ENCODE peak calls at places on chromosomes 2 and 18, in four cellular contexts. F is HepG2, G is A549, H is K562. L is an unnamed sample.
A peak's percentile ranks its signal among the peaks of the same experiment; 100 is the strongest.

GRCh38 chr2:231001921-231002320 is 6.0 kb downstream of the SPATA3 start:
- DNase-seq in F (no peak), G (no peak), H (no peak), L (no peak)

GRCh38 chr2:203623104-203623503 is 83.3 kb upstream of the CD28 start:
- DNase-seq in F (no peak), G (peak; percentile 8), H (no peak), L (no peak)

GRCh38 chr2:214557884-214558283 is 147.0 kb downstream of the VWC2L start:
- DNase-seq in F (no peak), G (no peak), H (no peak), L (no peak)

GRCh38 chr2:215615829-215616226 is 180.0 kb upstream of the FN1 start:
- DNase-seq in F (no peak), G (no peak), H (no peak), L (no peak)

GRCh38 chr2:128369126-128369555 is 50.5 kb upstream of the HS6ST1 start:
- DNase-seq in F (no peak), G (no peak), H (no peak), L (peak; percentile 49)

GRCh38 chr2:239756392-239757153 is 268.6 kb downstream of the NDUFA10 start:
- DNase-seq in F (no peak), G (no peak), H (no peak), L (no peak)

GRCh38 chr2:45009303-45009927 is at the start of gene SIX2:
- DNase-seq in F (peak; percentile 41), G (peak; percentile 81), H (no peak), L (peak; percentile 97)

GRCh38 chr2:1572638-1573037 is 159.4 kb downstream of the TPO start:
- DNase-seq in F (no peak), G (no peak), H (no peak), L (no peak)

GRCh38 chr2:186256540-186256939 is 229.5 kb upstream of the ZC3H15 start:
- DNase-seq in F (peak; percentile 57), G (peak; percentile 10), H (no peak), L (no peak)

GRCh38 chr2:201777043-201777442 is 3.7 kb downstream of the ALS2 start:
- DNase-seq in F (no peak), G (no peak), H (no peak), L (no peak)

GRCh38 chr2:160351978-160352377 is 141.6 kb downstream of the RBMS1 start:
- DNase-seq in F (no peak), G (peak; percentile 7), H (no peak), L (no peak)

GRCh38 chr2:77831068-77831467 is 308.9 kb upstream of the LRRTM4 start:
- DNase-seq in F (no peak), G (no peak), H (no peak), L (no peak)

GRCh38 chr18:7755753-7756475 is 188.8 kb downstream of the PTPRM start:
- DNase-seq in F (peak; percentile 63), G (no peak), H (no peak), L (no peak)

GRCh38 chr2:30686000-30686399 is 121.2 kb downstream of the CAPN13 start:
- DNase-seq in F (peak; percentile 59), G (no peak), H (peak; percentile 33), L (peak; percentile 54)

GRCh38 chr2:64017811-64018714 is 1.2 kb downstream of the VPS54 start:
- DNase-seq in F (no peak), G (no peak), H (no peak), L (no peak)

GRCh38 chr2:149606251-149606811 is 18.8 kb upstream of the MMADHC start:
- DNase-seq in F (no peak), G (no peak), H (no peak), L (no peak)

GRCh38 chr2:122980672-122981071 is 1044.4 kb upstream of the CNTNAP5 start:
- DNase-seq in F (no peak), G (no peak), H (no peak), L (no peak)

GRCh38 chr18:1846640-1847039 is 724.7 kb downstream of the METTL4 start:
- DNase-seq in F (no peak), G (no peak), H (no peak), L (no peak)

GRCh38 chr2:160114020-160114419 is 51.6 kb upstream of the PLA2R1 start:
- DNase-seq in F (no peak), G (no peak), H (no peak), L (no peak)

GRCh38 chr2:73110622-73111299 is 2.0 kb downstream of the RAB11FIP5 start:
- DNase-seq in F (no peak), G (no peak), H (no peak), L (no peak)

GRCh38 chr2:188787661-188788044 is 186.5 kb upstream of the COL3A1 start:
- DNase-seq in F (no peak), G (no peak), H (no peak), L (no peak)

GRCh38 chr2:201532686-201533304 is 81.3 kb downstream of the STRADB start:
- DNase-seq in F (no peak), G (no peak), H (peak; percentile 5), L (no peak)

GRCh38 chr2:233048569-233049193 is 11.5 kb upstream of the INPP5D start:
- DNase-seq in F (no peak), G (no peak), H (no peak), L (no peak)

GRCh38 chr2:190354003-190354690 is 10.8 kb downstream of the INPP1 start:
- DNase-seq in F (no peak), G (no peak), H (peak; percentile 55), L (no peak)

GRCh38 chr2:64049633-64050220 is 30.5 kb upstream of the VPS54 start:
- DNase-seq in F (peak; percentile 76), G (peak; percentile 47), H (peak; percentile 15), L (peak; percentile 58)

GRCh38 chr2:165016772-165017411 is 61.6 kb upstream of the SLC38A11 start:
- DNase-seq in F (peak; percentile 48), G (peak; percentile 28), H (no peak), L (peak; percentile 45)

GRCh38 chr2:184692137-184692734 is 93.9 kb downstream of the ZNF804A start:
- DNase-seq in F (no peak), G (no peak), H (no peak), L (no peak)

GRCh38 chr2:231176061-231176460 is 22.4 kb upstream of the ARMC9 start:
- DNase-seq in F (no peak), G (no peak), H (no peak), L (no peak)

GRCh38 chr2:214410918-214411554 is at the start of gene VWC2L:
- DNase-seq in F (peak; percentile 58), G (peak; percentile 1), H (peak; percentile 2), L (peak; percentile 91)

GRCh38 chr2:133324150-133324561 is 244.1 kb downstream of the NCKAP5 start:
- DNase-seq in F (no peak), G (no peak), H (no peak), L (no peak)

GRCh38 chr2:161115605-161116097 is 44.6 kb upstream of the TANK start:
- DNase-seq in F (peak; percentile 89), G (no peak), H (no peak), L (no peak)

GRCh38 chr2:203811491-203812221 is 55.9 kb upstream of the CTLA4 start:
- DNase-seq in F (peak; percentile 60), G (peak; percentile 45), H (no peak), L (no peak)

GRCh38 chr2:133063792-133064191 is 393.8 kb upstream of the LYPD1 start:
- DNase-seq in F (no peak), G (no peak), H (no peak), L (peak; percentile 78)

GRCh38 chr2:28342081-28342967 is 50.3 kb upstream of the FOSL2 start:
- DNase-seq in F (peak; percentile 24), G (peak; percentile 33), H (peak; percentile 54), L (no peak)

GRCh38 chr2:230267059-230267458 is 41.5 kb downstream of the SP140 start:
- DNase-seq in F (no peak), G (no peak), H (no peak), L (no peak)

GRCh38 chr2:207149253-207150213 is 16.2 kb downstream of the KLF7 start:
- DNase-seq in F (no peak), G (no peak), H (no peak), L (no peak)

GRCh38 chr18:61782545-61782944 is 110.3 kb downstream of the RNF152 start:
- DNase-seq in F (no peak), G (no peak), H (no peak), L (no peak)

GRCh38 chr2:210363261-210363660 is 48.3 kb upstream of the MYL1 start:
- DNase-seq in F (peak; percentile 21), G (no peak), H (no peak), L (no peak)

GRCh38 chr2:46985512-46985911 is 69.9 kb upstream of the MCFD2 start:
- DNase-seq in F (no peak), G (no peak), H (no peak), L (no peak)

DNA sequence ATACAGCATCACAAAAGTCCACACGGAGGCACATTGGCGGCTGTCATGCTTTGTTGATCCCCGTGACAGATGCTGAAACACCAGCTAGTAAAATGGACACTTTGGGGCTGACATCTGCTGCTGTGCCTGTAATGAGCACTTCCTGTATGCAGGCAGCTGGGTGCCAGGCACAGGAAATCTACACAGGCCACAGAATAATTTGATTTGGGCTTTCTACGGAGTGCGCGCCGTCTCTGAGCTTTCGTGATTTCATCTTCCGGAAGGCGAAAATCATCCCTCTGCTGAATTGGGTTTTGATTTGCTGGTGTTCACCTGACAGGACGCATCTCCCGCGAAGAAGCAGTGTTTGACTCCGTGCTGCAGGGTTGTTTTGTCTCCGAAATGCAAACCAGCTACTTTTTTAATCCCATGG is 250.3 kb downstream of the EIPR1 start:
- DNase-seq in F (no peak), G (no peak), H (no peak), L (no peak)
- TF ChIP-seq HMGXB4 in F (no peak), G (no peak), H (no peak), L (no peak)

GRCh38 chr18:49483198-49483597 is 3.8 kb downstream of the C18orf32 start:
- DNase-seq in F (no peak), G (no peak), H (no peak), L (no peak)
- TF ChIP-seq MAX in F (no peak), G (no peak), H (no peak), L (no peak)

GRCh38 chr2:182252534-182252933 is 174.3 kb downstream of the PDE1A start:
- DNase-seq in F (no peak), G (no peak), H (no peak), L (no peak)

GRCh38 chr2:182247831-182248230 is 179.0 kb downstream of the PDE1A start:
- DNase-seq in F (no peak), G (no peak), H (no peak), L (no peak)

GRCh38 chr2:182248898-182249297 is 177.9 kb downstream of the PDE1A start:
- DNase-seq in F (no peak), G (no peak), H (no peak), L (no peak)

GRCh38 chr2:182245963-182246362 is 180.9 kb downstream of the PDE1A start:
- DNase-seq in F (no peak), G (no peak), H (no peak), L (no peak)

GRCh38 chr2:182248362-182248761 is 178.5 kb downstream of the PDE1A start:
- DNase-seq in F (no peak), G (no peak), H (no peak), L (no peak)
- TF ChIP-seq HMGXB4 in F (no peak), G (no peak), H (no peak), L (no peak)

GRCh38 chr2:36411962-36412444 is 56.4 kb downstream of the CRIM1 start:
- DNase-seq in F (no peak), G (no peak), H (peak; percentile 19), L (no peak)
- TF ChIP-seq MAX in F (no peak), G (peak; percentile 49), H (no peak), L (no peak)

GRCh38 chr2:219369447-219369861 is 18.3 kb downstream of the DNPEP start:
- DNase-seq in F (no peak), G (no peak), H (no peak), L (no peak)
- TF ChIP-seq HMGXB4 in F (no peak), G (no peak), H (no peak), L (no peak)

L was measured in WTC11.